ENCODE peak calls at places on chromosomes 13 and 19, in five cellular contexts. M is NCI-H1092; Y is fibroblast of the aortic adventitia; Z is stimulated activated CD8-positive, alpha-beta memory T cell treated with anti-CD3 and anti-CD28 coated beads, Interleukin-2, amount 100 ng/mL, for 48 hours; K is GM10248. R is an unnamed sample.

GRCh38 chr19:1278713-1279112 is 3.4 kb downstream of the FAM174C start:
- DNase-seq in M (no peak), Y (no peak), Z (no peak), K (no peak), R (no peak)

GRCh38 chr19:1251233-1251502 is 2.8 kb downstream of the MIDN start:
- DNase-seq in M (no peak), Y (peak; percentile 63), Z (no peak), K (no peak), R (peak; percentile 65)

GRCh38 chr19:13834308-13834790 is 39.1 kb downstream of the ZSWIM4 start:
- DNase-seq in M (no peak), Y (no peak), Z (no peak), K (no peak), R (peak; percentile 57)

GRCh38 chr13:111011899-111012298 is 97.0 kb upstream of the ANKRD10 start:
- DNase-seq in M (no peak), Y (peak; percentile 30), Z (no peak), K (no peak), R (peak; percentile 58)

GRCh38 chr13:113997845-113998751 is 24.2 kb upstream of the C13orf46 start:
- DNase-seq in M (peak; percentile 30), Y (peak; percentile 85), Z (no peak), K (no peak), R (no peak)

GRCh38 chr19:49654581-49654980 is 11.1 kb downstream of the IRF3 start:
- DNase-seq in M (no peak), Y (no peak), Z (no peak), K (no peak), R (no peak)

GRCh38 chr13:77001963-77002587 is 10.2 kb downstream of the CLN5 start:
- DNase-seq in M (no peak), Y (no peak), Z (no peak), K (no peak), R (no peak)

GRCh38 chr19:13029893-13030292 is 34.6 kb downstream of the NFIX start:
- DNase-seq in M (no peak), Y (peak; percentile 50), Z (no peak), K (no peak), R (no peak)

GRCh38 chr19:8206147-8207087 is 2.8 kb upstream of the CERS4 start:
- DNase-seq in M (peak; percentile 29), Y (no peak), Z (no peak), K (no peak), R (no peak)

GRCh38 chr19:45542234-45542668 is 35.0 kb downstream of the VASP start:
- DNase-seq in M (no peak), Y (no peak), Z (no peak), K (no peak), R (no peak)

GRCh38 chr19:1073063-1073955 is 6.3 kb downstream of the ARHGAP45 start:
- DNase-seq in M (no peak), Y (no peak), Z (no peak), K (no peak), R (no peak)